ENCODE peak calls at places on chromosomes 1 and 21, in ten cellular contexts. I, X, O, S, U, H, A, L, Y and F are unnamed samples.

GRCh38 chr1:160405331-160405877 is 5.0 kb downstream of the VANGL2 start:
- DNase-seq in I (no peak), A (no peak), X (no peak), Y (no peak), U (no peak), L (no peak), O (no peak), H (no peak), S (no peak), F (no peak)

GRCh38 chr1:156387899-156388813 is 19.1 kb downstream of the RHBG start:
- DNase-seq in L (no peak), S (no peak), A (no peak), U (no peak), H (no peak), I (no peak), Y (no peak), X (no peak), O (no peak), F (no peak)

GRCh38 chr1:220901906-220902305 is 22.7 kb downstream of the HLX start:
- DNase-seq in X (no peak), A (peak), I (no peak), U (no peak), H (no peak), L (no peak), S (no peak), O (no peak), Y (no peak), F (no peak)

GRCh38 chr1:226677121-226678020 is 61.7 kb downstream of the ITPKB start:
- DNase-seq in Y (peak), L (peak), U (peak), X (peak), O (peak), I (peak), S (no peak), A (peak), H (peak), F (no peak)

GRCh38 chr21:38244885-38245869 is 11.6 kb upstream of the KCNJ15 start:
- DNase-seq in S (peak), X (no peak), O (peak), I (peak), L (no peak), Y (peak), U (peak), A (peak), H (peak), F (peak)

GRCh38 chr1:93604411-93604810 is 77.2 kb downstream of the BCAR3 start:
- DNase-seq in S (no peak), A (no peak), X (no peak), U (no peak), L (no peak), I (no peak), H (no peak), Y (no peak), O (no peak), F (no peak)

GRCh38 chr1:89125571-89126233 is at the start of gene GBP2:
- DNase-seq in O (peak), H (peak), X (no peak), Y (peak), U (peak), A (peak), L (no peak), I (no peak), S (peak), F (peak)

GRCh38 chr1:178485467-178486098 is 11.2 kb downstream of the CLEC20A start:
- DNase-seq in Y (peak), U (no peak), H (peak), X (no peak), L (no peak), I (no peak), O (no peak), A (peak), S (no peak), F (no peak)

GRCh38 chr1:16065197-16065576 is 8.3 kb downstream of the FAM131C start:
- DNase-seq in Y (no peak), O (no peak), S (no peak), I (no peak), X (no peak), H (no peak), L (no peak), U (no peak), A (no peak), F (no peak)

GRCh38 chr1:2821970-2822620 is 20.6 kb upstream of the TTC34 start:
- DNase-seq in X (no peak), H (no peak), I (peak), O (peak), Y (no peak), L (no peak), S (peak), A (no peak), U (no peak), F (no peak)

GRCh38 chr1:26154750-26155149 is 4.1 kb upstream of the FAM110D start:
- DNase-seq in I (no peak), O (no peak), S (no peak), A (no peak), Y (no peak), X (no peak), H (no peak), L (no peak), U (no peak), F (no peak)

GRCh38 chr1:44170281-44170823 is 28.9 kb upstream of the KLF18 start:
- DNase-seq in U (no peak), L (no peak), Y (peak), O (peak), A (peak), X (no peak), H (peak), S (no peak), I (no peak), F (peak)

GRCh38 chr1:56533621-56534020 is 45.7 kb downstream of the PLPP3 start:
- DNase-seq in O (peak), X (no peak), Y (no peak), L (no peak), S (no peak), U (no peak), A (no peak), H (no peak), I (no peak), F (no peak)

GRCh38 chr1:186146971-186147370 is 228.1 kb downstream of the TPR start:
- DNase-seq in O (no peak), S (no peak), X (no peak), L (no peak), H (no peak), A (no peak), I (no peak), U (no peak), Y (no peak), F (no peak)

GRCh38 chr1:163174524-163175437 is 27.9 kb downstream of the RGS5 start:
- DNase-seq in L (peak), I (peak), U (peak), A (peak), S (peak), H (peak), Y (peak), O (peak), X (peak), F (peak)

GRCh38 chr1:215891266-215891665 is 324.2 kb downstream of the KCTD3 start:
- DNase-seq in H (no peak), U (no peak), L (no peak), I (no peak), X (no peak), O (no peak), S (no peak), A (no peak), Y (no peak), F (no peak)

GRCh38 chr1:41382531-41383090 is 21.4 kb downstream of the FOXO6 start:
- DNase-seq in O (peak), A (no peak), S (peak), Y (peak), X (no peak), H (peak), L (peak), U (no peak), I (peak), F (peak)

DNA sequence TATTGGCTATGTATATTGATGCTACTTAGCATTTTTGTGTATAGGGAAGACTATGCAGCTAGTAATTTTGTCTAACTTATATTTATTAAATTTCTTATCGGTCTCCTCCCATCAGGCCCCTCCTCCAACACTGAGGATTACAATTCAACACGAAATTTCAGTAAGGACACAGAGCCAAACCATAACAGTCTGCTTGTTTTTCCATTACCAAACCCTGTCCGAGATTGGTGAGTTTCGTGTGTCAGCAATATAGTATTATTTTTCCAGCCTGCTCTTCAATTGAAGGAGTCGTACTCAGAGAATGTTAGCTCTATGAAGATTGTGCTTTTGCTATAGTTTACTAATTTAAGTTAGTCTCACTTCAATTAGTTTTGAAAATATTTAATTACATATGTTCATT is 1495.3 kb downstream of the MRPL39 start:
- DNase-seq in X (no peak), O (no peak), S (no peak), I (no peak), A (peak), Y (peak), U (no peak), H (peak), L (no peak), F (no peak)
- TF ChIP-seq CTCF in X (no peak), O (no peak), S (no peak), I (no peak), A (no peak), Y (no peak), U (no peak), H (no peak), L (no peak), F (no peak)

GRCh38 chr21:24436236-24436635 is 1171.0 kb downstream of the MRPL39 start:
- DNase-seq in S (no peak), Y (no peak), U (no peak), L (no peak), I (no peak), O (no peak), X (no peak), H (no peak), A (no peak), F (no peak)
- TF ChIP-seq CTCF in S (no peak), Y (no peak), U (no peak), L (no peak), I (no peak), O (no peak), X (no peak), H (no peak), A (no peak), F (no peak)

GRCh38 chr1:214648776-214649175 is 45.8 kb downstream of the CENPF start:
- DNase-seq in U (no peak), S (no peak), Y (no peak), L (no peak), H (no peak), O (no peak), A (no peak), X (no peak), I (no peak), F (no peak)
- TF ChIP-seq CTCF in U (no peak), S (no peak), Y (no peak), L (no peak), H (no peak), O (no peak), A (no peak), X (no peak), I (no peak), F (no peak)

GRCh38 chr1:99681583-99681982 is 35.7 kb downstream of the PALMD start:
- DNase-seq in S (no peak), U (peak), O (no peak), A (peak), L (no peak), Y (peak), X (no peak), I (no peak), H (no peak), F (no peak)
- TF ChIP-seq CTCF in S (no peak), U (no peak), O (no peak), A (peak), L (no peak), Y (no peak), X (no peak), I (no peak), H (no peak), F (no peak)

GRCh38 chr1:199463521-199464127 is 563.9 kb upstream of the NR5A2 start:
- DNase-seq in O (peak), X (no peak), L (no peak), S (peak), A (peak), U (peak), H (peak), Y (peak), I (no peak), F (peak)
- TF ChIP-seq CTCF in O (peak), X (no peak), L (no peak), S (peak), A (peak), U (peak), H (peak), Y (peak), I (no peak), F (peak)

DNA sequence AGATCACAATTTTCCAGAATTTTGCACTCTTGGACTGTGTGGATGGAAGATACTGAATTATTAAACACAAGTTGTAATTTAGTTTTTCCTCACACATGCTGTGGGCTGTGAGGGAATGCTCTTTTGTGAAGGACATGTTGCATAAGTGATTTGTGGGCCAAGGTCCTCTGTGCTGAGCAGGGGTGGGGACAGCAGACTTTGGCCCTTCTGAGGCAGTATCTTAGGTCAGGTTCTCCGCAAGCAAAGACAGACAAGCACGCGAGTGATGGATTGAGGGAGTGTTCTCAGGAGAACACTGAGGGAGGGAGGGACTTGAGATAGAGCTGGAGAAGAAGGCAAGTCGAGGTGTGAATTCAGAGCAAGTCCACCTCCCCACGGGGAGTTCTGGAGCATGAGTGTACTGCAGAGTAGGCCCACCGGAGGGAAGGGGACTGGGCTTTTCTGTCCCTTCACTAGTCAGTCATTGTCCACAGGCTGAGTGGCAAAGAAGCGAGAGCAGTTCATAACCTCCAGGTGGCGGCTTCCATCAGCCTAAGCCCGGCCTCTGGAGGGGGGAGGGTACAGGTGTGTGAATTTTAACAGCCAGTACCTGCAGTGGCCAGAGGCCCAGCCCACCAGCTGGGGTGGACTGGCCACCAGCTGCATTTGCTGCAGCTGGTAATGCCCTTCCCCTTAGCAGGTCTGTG is 19.1 kb upstream of the CD101 start:
- DNase-seq in O (no peak), Y (no peak), S (no peak), L (no peak), A (no peak), X (no peak), U (no peak), I (no peak), H (no peak), F (no peak)
- TF ChIP-seq CTCF in O (no peak), Y (no peak), S (no peak), L (no peak), A (no peak), X (no peak), U (no peak), I (no peak), H (no peak), F (no peak)

DNA sequence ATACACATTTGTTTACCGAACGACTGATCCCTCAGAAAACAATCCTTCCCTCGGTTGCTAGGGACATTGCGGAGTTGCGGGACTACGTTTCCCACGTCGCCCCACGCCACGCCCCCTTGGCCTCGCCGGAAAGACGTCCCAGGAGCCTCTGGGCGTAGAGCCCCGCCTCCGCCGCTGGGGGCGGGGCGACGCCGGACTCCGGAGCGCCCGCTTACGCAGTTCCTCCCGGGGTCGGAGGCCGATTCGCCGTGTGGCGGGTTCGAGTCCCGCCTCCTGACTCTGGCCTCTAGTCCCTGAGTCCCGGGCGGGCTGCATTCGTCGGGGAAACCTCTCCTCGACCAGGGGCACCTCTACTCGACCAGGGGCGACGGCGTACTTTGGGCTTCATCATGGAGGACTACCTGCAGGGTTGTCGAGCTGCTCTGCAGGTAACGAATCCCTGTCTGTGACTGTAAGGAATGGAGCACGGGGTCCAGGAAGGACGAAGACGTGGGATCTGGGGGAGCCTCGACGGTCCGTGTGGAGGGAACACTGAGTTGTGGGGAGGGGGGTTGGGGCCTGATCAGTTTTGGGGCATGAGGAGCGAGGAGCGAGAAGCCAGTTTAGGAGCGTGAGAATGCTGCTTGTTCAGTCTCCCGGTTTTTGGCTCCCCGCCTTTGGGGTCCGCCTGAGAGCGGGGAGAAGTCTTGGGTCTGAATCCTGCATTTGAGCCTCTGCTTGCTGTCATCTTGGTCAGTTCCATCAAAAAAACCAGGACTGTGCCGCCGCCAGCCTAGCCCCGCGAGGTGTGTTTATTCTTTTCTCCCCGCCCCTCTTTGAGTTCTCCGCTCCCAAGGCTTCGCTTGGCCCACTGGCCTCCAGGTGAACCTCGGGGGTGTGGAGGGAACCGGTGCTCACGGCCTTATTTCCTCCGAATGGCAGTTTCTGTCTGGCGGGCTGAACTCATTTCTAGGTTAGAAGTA is at the start of gene PRUNE1:
- DNase-seq in U (peak), A (peak), Y (peak), I (peak), X (peak), H (peak), S (peak), L (peak), O (peak), F (peak)
- TF ChIP-seq CTCF in U (no peak), A (no peak), Y (no peak), I (no peak), X (no peak), H (no peak), S (no peak), L (peak), O (no peak), F (no peak)

GRCh38 chr1:152392909-152393308 is 21.2 kb downstream of the CRNN start:
- DNase-seq in L (no peak), U (no peak), O (peak), X (no peak), I (no peak), S (peak), Y (no peak), A (no peak), H (peak), F (no peak)
- TF ChIP-seq CTCF in L (no peak), U (no peak), O (no peak), X (no peak), I (no peak), S (no peak), Y (no peak), A (no peak), H (no peak), F (no peak)